ENCODE peak calls at places on chromosomes 13 and 19, in six cellular contexts. Y, W, G, J, X and L are unnamed samples.

GRCh38 chr19:47497073-47497766 is 13.2 kb upstream of the KPTN start:
- DNase-seq in Y (no peak), W (no peak), G (no peak), J (no peak), X (no peak), L (no peak)

GRCh38 chr19:48806518-48806817 is 4.4 kb downstream of the BCAT2 start:
- DNase-seq in Y (no peak), W (peak), G (no peak), J (peak), X (no peak), L (peak)

GRCh38 chr19:46404884-46405658 is 8.3 kb downstream of the CCDC8 start:
- DNase-seq in Y (no peak), W (no peak), G (no peak), J (no peak), X (peak), L (no peak)

GRCh38 chr19:52786078-52786463 is 520 bp downstream of the ZNF600 start:
- DNase-seq in Y (peak), W (no peak), G (no peak), J (no peak), X (no peak), L (peak)

GRCh38 chr19:55423225-55423967 is 15.8 kb upstream of the UBE2S start:
- DNase-seq in Y (no peak), W (no peak), G (no peak), J (no peak), X (no peak), L (no peak)

GRCh38 chr19:10260141-10260584 is 8.1 kb downstream of the MRPL4 start:
- DNase-seq in Y (peak), W (no peak), G (no peak), J (no peak), X (peak), L (no peak)

GRCh38 chr13:106063591-106064308 is 471.7 kb downstream of the EFNB2 start:
- DNase-seq in Y (peak), W (no peak), G (peak), J (no peak), X (no peak), L (peak)

GRCh38 chr19:2481466-2481865 is 5.5 kb downstream of the GADD45B start:
- DNase-seq in Y (no peak), W (no peak), G (no peak), J (no peak), X (no peak), L (no peak)

GRCh38 chr13:68125087-68125480 is 894.9 kb upstream of the PCDH9 start:
- DNase-seq in Y (no peak), W (no peak), G (no peak), J (no peak), X (no peak), L (no peak)

GRCh38 chr19:1411255-1412191 is 4.1 kb downstream of the DAZAP1 start:
- DNase-seq in Y (peak), W (no peak), G (no peak), J (peak), X (no peak), L (peak)

GRCh38 chr13:114142640-114143490 is 10.4 kb upstream of the RASA3 start:
- DNase-seq in Y (no peak), W (peak), G (no peak), J (peak), X (peak), L (no peak)

GRCh38 chr13:27352698-27353097 is 71.7 kb upstream of the GTF3A start:
- DNase-seq in Y (no peak), W (no peak), G (no peak), J (no peak), X (no peak), L (no peak)

GRCh38 chr19:10390652-10391286 is 10.4 kb upstream of the TYK2 start:
- DNase-seq in Y (peak), W (peak), G (peak), J (peak), X (peak), L (peak)

GRCh38 chr13:41061914-41062837 is 867 bp downstream of the WBP4 start:
- DNase-seq in Y (peak), W (no peak), G (peak), J (no peak), X (no peak), L (no peak)